ENCODE peak calls at places on chromosome 10, in nine cellular contexts. V is left lung; M is H1; N is hepatocyte; I is astrocyte; P is PC-9; Q is naive thymus-derived CD4-positive, alpha-beta T cell; C is upper lobe of right lung; A is neural progenitor cell. Y is an unnamed sample.

GRCh38 chr10:25061711-25062455 is 45.5 kb downstream of the THNSL1 start:
- DNase-seq in V (no peak), M (no peak), N (peak; percentile 51), I (peak; percentile 76), P (peak; percentile 54), Q (no peak), C (no peak), A (no peak), Y (no peak)

GRCh38 chr10:101089520-101090299 is 27.9 kb downstream of the KAZALD1 start:
- DNase-seq in V (no peak), M (no peak), N (no peak), I (no peak), P (no peak), Q (no peak), C (no peak), A (no peak), Y (no peak)

GRCh38 chr10:33612116-33612515 is 277.6 kb upstream of the NRP1 start:
- DNase-seq in V (no peak), M (no peak), N (no peak), I (peak; percentile 8), P (no peak), Q (no peak), C (no peak), A (no peak), Y (no peak)

GRCh38 chr10:4337581-4337980 is 488.4 kb upstream of the AKR1E2 start:
- DNase-seq in V (no peak), M (no peak), N (no peak), I (no peak), P (no peak), Q (no peak), C (no peak), A (no peak), Y (no peak)

GRCh38 chr10:1102392-1102791 is 46.2 kb downstream of the WDR37 start:
- DNase-seq in V (no peak), M (no peak), N (no peak), I (no peak), P (no peak), Q (no peak), C (no peak), A (no peak), Y (no peak)

GRCh38 chr10:119652361-119652760 is 1.2 kb downstream of the BAG3 start:
- DNase-seq in V (no peak), M (no peak), N (peak; percentile 66), I (peak; percentile 60), P (no peak), Q (peak; percentile 43), C (no peak), A (peak; percentile 29), Y (no peak)

GRCh38 chr10:110444009-110444347 is 53.7 kb upstream of the DUSP5 start:
- DNase-seq in V (no peak), M (no peak), N (no peak), I (no peak), P (no peak), Q (no peak), C (no peak), A (no peak), Y (no peak)

GRCh38 chr10:75388082-75388481 is 13.5 kb downstream of the ZNF503 start:
- DNase-seq in V (no peak), M (no peak), N (no peak), I (no peak), P (no peak), Q (no peak), C (no peak), A (no peak), Y (no peak)

GRCh38 chr10:46236941-46237681 is 49.7 kb upstream of the ANTXRL start:
- DNase-seq in V (no peak), M (peak; percentile 31), N (no peak), I (no peak), P (peak; percentile 24), Q (no peak), C (peak; percentile 44), A (no peak), Y (peak; percentile 30)

GRCh38 chr10:62512732-62513475 is 138.7 kb downstream of the ZNF365 start:
- DNase-seq in V (no peak), M (no peak), N (no peak), I (peak; percentile 41), P (no peak), Q (no peak), C (no peak), A (no peak), Y (no peak)

GRCh38 chr10:113978802-113979201 is 64.9 kb upstream of the ADRB1 start:
- DNase-seq in V (no peak), M (no peak), N (no peak), I (no peak), P (no peak), Q (no peak), C (no peak), A (no peak), Y (no peak)

GRCh38 chr10:132111871-132112341 is 46.2 kb downstream of the JAKMIP3 start:
- DNase-seq in V (peak; percentile 77), M (peak; percentile 27), N (no peak), I (no peak), P (no peak), Q (no peak), C (peak; percentile 59), A (no peak), Y (peak; percentile 70)

GRCh38 chr10:88707429-88708110 is 1.5 kb downstream of the LIPK start:
- DNase-seq in V (no peak), M (no peak), N (no peak), I (peak; percentile 87), P (peak; percentile 87), Q (no peak), C (no peak), A (no peak), Y (no peak)

GRCh38 chr10:91493313-91493712 is 83.2 kb downstream of the HECTD2 start:
- DNase-seq in V (no peak), M (no peak), N (peak; percentile 24), I (peak; percentile 43), P (peak; percentile 41), Q (no peak), C (no peak), A (peak; percentile 3), Y (no peak)

GRCh38 chr10:2980791-2981360 is 86.5 kb upstream of the PFKP start:
- DNase-seq in V (no peak), M (no peak), N (no peak), I (peak; percentile 67), P (no peak), Q (no peak), C (no peak), A (no peak), Y (no peak)

GRCh38 chr10:82071231-82071630 is 196.2 kb downstream of the NRG3 start:
- DNase-seq in V (no peak), M (no peak), N (no peak), I (no peak), P (no peak), Q (no peak), C (no peak), A (no peak), Y (no peak)

GRCh38 chr10:114822771-114823463 is 1.3 kb downstream of the FHIP2A start:
- DNase-seq in V (no peak), M (no peak), N (peak; percentile 16), I (peak; percentile 49), P (peak; percentile 82), Q (no peak), C (no peak), A (no peak), Y (no peak)

GRCh38 chr10:103416436-103417147 is 20.2 kb downstream of the PDCD11 start:
- DNase-seq in V (no peak), M (no peak), N (peak; percentile 77), I (peak; percentile 20), P (peak; percentile 38), Q (peak; percentile 62), C (no peak), A (peak; percentile 59), Y (no peak)

GRCh38 chr10:98446656-98447221 is at the start of gene HPS1:
- DNase-seq in V (peak; percentile 97), M (peak; percentile 86), N (peak; percentile 91), I (peak; percentile 29), P (no peak), Q (peak; percentile 81), C (peak; percentile 94), A (peak; percentile 78), Y (peak; percentile 87)

GRCh38 chr10:98444314-98445006 is 2.3 kb downstream of the HPS1 start:
- DNase-seq in V (no peak), M (no peak), N (no peak), I (no peak), P (no peak), Q (no peak), C (no peak), A (no peak), Y (no peak)

GRCh38 chr10:98446121-98446655 is 547 bp downstream of the HPS1 start:
- DNase-seq in V (peak; percentile 89), M (peak; percentile 69), N (peak; percentile 53), I (peak; percentile 20), P (peak; percentile 34), Q (peak; percentile 37), C (peak; percentile 82), A (peak; percentile 62), Y (no peak)

GRCh38 chr10:98449287-98449686 is 2.6 kb upstream of the HPS1 start:
- DNase-seq in V (no peak), M (no peak), N (no peak), I (no peak), P (no peak), Q (no peak), C (no peak), A (no peak), Y (no peak)

GRCh38 chr10:98445200-98445812 is 1.4 kb downstream of the HPS1 start:
- DNase-seq in V (no peak), M (no peak), N (no peak), I (no peak), P (no peak), Q (no peak), C (no peak), A (no peak), Y (no peak)
- H3K27ac ChIP-seq in V (peak overlapping the region; percentile 90), M (no peak overlapping the region), N (no peak overlapping the region), I (no peak overlapping the region), P (no peak overlapping the region), Q (peak overlapping the region; percentile 88), C (no peak overlapping the region), A (no peak overlapping the region), Y (peak overlapping the region; percentile 93)

GRCh38 chr10:31952066-31952465 is 23.4 kb upstream of the ARHGAP12 start:
- DNase-seq in V (no peak), M (no peak), N (no peak), I (no peak), P (no peak), Q (no peak), C (no peak), A (no peak), Y (no peak)
- H3K9me3 ChIP-seq in V (no peaks in the 10 kb centered on the region), M (peaks cover 19% of the 10 kb centered on the region), N (no peaks in the 10 kb centered on the region), I (no peaks in the 10 kb centered on the region), P (no peaks in the 10 kb centered on the region), Q (no peaks in the 10 kb centered on the region), C (no peaks in the 10 kb centered on the region), A (no peaks in the 10 kb centered on the region), Y (peaks cover 7% of the 10 kb centered on the region)

DNA sequence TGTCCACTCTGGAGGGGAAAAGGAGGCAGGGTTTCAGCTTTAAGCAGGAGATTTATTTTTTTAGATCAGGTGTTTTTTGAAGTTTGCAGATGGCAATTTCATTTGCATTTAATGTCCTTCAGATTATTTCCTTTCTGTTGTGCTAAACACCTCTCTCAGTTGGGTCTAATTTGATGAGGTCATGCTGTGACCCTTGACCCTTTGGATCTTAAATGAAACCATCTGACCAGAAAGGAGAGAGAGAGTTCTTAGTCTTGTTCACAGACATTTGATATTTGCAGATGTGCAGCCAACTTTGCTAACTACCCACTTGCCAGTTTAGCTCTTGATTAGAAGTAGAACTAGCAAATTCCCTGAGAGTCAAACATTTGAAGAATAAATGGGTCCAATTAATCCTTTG is 101.5 kb upstream of the RAB11FIP2 start:
- DNase-seq in V (no peak), M (no peak), N (no peak), I (no peak), P (no peak), Q (no peak), C (no peak), A (peak; percentile 22), Y (no peak)
- H3K27ac ChIP-seq in V (no peak overlapping the region), M (no peak overlapping the region), N (no peak overlapping the region), I (no peak overlapping the region), P (no peak overlapping the region), Q (no peak overlapping the region), C (no peak overlapping the region), A (no peak overlapping the region), Y (no peak overlapping the region)

GRCh38 chr10:19824397-19825342 is 8.4 kb downstream of the PLXDC2 start:
- DNase-seq in V (no peak), M (no peak), N (no peak), I (no peak), P (no peak), Q (no peak), C (no peak), A (peak; percentile 9), Y (no peak)
- H3K9me3 ChIP-seq in V (no peaks in the 10 kb centered on the region), M (no peaks in the 10 kb centered on the region), N (no peaks in the 10 kb centered on the region), I (no peaks in the 10 kb centered on the region), P (no peaks in the 10 kb centered on the region), Q (no peaks in the 10 kb centered on the region), C (no peaks in the 10 kb centered on the region), A (no peaks in the 10 kb centered on the region), Y (no peaks in the 10 kb centered on the region)